ENCODE peak calls at places on chromosome 13, in five cellular contexts. W, Y, S, H and D are unnamed samples.

GRCh38 chr13:111271186-111271698 is 49.2 kb upstream of the TEX29 start:
- DNase-seq in W (no peak), Y (no peak), S (no peak), H (no peak), D (no peak)

GRCh38 chr13:38763446-38764381 is 76.8 kb downstream of the FREM2 start:
- DNase-seq in W (peak), Y (peak), S (no peak), H (no peak), D (no peak)

GRCh38 chr13:79491715-79492114 is 10.8 kb downstream of the NDFIP2 start:
- DNase-seq in W (no peak), Y (peak), S (no peak), H (no peak), D (no peak)

GRCh38 chr13:110702591-110703526 is 3.1 kb downstream of the CARS2 start:
- DNase-seq in W (no peak), Y (no peak), S (no peak), H (no peak), D (no peak)

GRCh38 chr13:43769552-43769951 is 17.2 kb downstream of the ENOX1 start:
- DNase-seq in W (no peak), Y (no peak), S (no peak), H (no peak), D (no peak)

GRCh38 chr13:27921961-27922910 is 2.4 kb downstream of the PDX1 start:
- DNase-seq in W (no peak), Y (no peak), S (no peak), H (peak), D (no peak)

GRCh38 chr13:79990048-79990447 is 350.9 kb downstream of the SPRY2 start:
- DNase-seq in W (no peak), Y (no peak), S (no peak), H (no peak), D (no peak)

GRCh38 chr13:43776680-43777079 is 10.1 kb downstream of the ENOX1 start:
- DNase-seq in W (no peak), Y (no peak), S (no peak), H (no peak), D (no peak)

GRCh38 chr13:110332750-110333149 is 25.7 kb downstream of the COL4A2 start:
- DNase-seq in W (no peak), Y (no peak), S (no peak), H (no peak), D (no peak)

GRCh38 chr13:101570410-101570809 is 117.9 kb downstream of the ITGBL1 start:
- DNase-seq in W (no peak), Y (peak), S (no peak), H (no peak), D (no peak)

GRCh38 chr13:105410602-105411001 is 1124.9 kb downstream of the EFNB2 start:
- DNase-seq in W (peak), Y (peak), S (peak), H (peak), D (peak)

GRCh38 chr13:48192536-48192935 is 40.5 kb upstream of the ITM2B start:
- DNase-seq in W (no peak), Y (no peak), S (no peak), H (no peak), D (no peak)

GRCh38 chr13:114269281-114269770 is 12.1 kb upstream of the UPF3A start:
- DNase-seq in W (no peak), Y (no peak), S (no peak), H (no peak), D (no peak)

GRCh38 chr13:98142427-98143156 is at the start of gene FARP1:
- DNase-seq in W (peak), Y (peak), S (peak), H (peak), D (peak)

GRCh38 chr13:27793377-27794074 is 1.2 kb downstream of the GSX1 start:
- DNase-seq in W (no peak), Y (no peak), S (no peak), H (peak), D (no peak)

GRCh38 chr13:20106751-20107150 is 54.1 kb downstream of the GJA3 start:
- DNase-seq in W (no peak), Y (no peak), S (no peak), H (no peak), D (no peak)

GRCh38 chr13:20105161-20105689 is 55.6 kb downstream of the GJA3 start:
- DNase-seq in W (no peak), Y (no peak), S (no peak), H (no peak), D (no peak)

GRCh38 chr13:20114066-20114465 is 46.8 kb downstream of the GJA3 start:
- DNase-seq in W (peak), Y (no peak), S (no peak), H (no peak), D (no peak)

DNA sequence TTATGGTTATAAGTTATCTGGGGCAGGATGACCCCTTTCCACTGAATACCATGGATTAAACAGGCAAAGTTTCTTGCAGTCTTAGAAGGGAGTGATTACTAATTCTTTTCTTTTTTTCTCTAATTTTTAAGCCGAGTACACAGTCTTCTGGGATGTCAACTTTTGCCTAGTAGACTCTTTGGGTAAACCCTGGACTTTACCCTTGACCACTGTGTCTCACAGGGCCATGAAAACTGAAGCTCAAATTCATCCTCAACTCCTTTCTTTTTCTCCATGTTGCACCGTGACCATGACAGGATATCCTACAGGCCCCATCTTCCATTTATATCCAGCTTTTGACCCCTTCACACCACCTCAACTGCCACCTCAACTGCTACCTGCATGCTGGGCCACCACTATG is 51.8 kb downstream of the GJA3 start:
- DNase-seq in W (no peak), Y (no peak), S (no peak), H (no peak), D (no peak)
- TF ChIP-seq POLR2A in W (no peak), Y (no peak), S (no peak), H (no peak), D (no peak)

GRCh38 chr13:45540864-45541263 is 74.7 kb downstream of the ERICH6B start:
- DNase-seq in W (no peak), Y (no peak), S (no peak), H (no peak), D (no peak)

GRCh38 chr13:45537506-45537905 is 72.8 kb downstream of the COG3 start:
- DNase-seq in W (no peak), Y (no peak), S (no peak), H (no peak), D (no peak)

GRCh38 chr13:45540195-45540594 is 75.3 kb downstream of the ERICH6B start:
- DNase-seq in W (no peak), Y (no peak), S (no peak), H (no peak), D (no peak)

GRCh38 chr13:45536224-45536623 is 71.5 kb downstream of the COG3 start:
- DNase-seq in W (no peak), Y (no peak), S (no peak), H (no peak), D (no peak)

DNA sequence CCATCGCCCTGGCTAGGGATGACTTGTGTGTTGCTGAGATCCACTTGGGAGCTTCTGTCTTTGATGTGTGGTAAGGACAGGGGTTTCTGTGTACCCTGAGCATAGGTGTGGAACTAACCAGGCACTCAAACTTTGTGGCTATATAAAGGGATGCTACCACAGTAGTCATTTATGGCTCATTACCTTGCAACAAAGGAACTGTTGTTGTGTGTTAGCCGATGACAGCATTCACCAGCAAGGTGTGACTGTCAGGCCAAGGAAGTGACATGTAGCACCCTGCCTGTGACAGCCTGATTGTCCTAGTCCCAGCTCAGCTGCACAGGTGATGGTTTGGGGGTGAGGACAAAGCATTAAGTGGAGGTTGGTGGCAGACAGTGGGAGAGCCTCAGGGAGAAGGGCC is 73.6 kb downstream of the COG3 start:
- DNase-seq in W (no peak), Y (no peak), S (no peak), H (no peak), D (no peak)
- TF ChIP-seq EP300 in W (no peak), Y (no peak), S (no peak), H (no peak), D (no peak)

DNA sequence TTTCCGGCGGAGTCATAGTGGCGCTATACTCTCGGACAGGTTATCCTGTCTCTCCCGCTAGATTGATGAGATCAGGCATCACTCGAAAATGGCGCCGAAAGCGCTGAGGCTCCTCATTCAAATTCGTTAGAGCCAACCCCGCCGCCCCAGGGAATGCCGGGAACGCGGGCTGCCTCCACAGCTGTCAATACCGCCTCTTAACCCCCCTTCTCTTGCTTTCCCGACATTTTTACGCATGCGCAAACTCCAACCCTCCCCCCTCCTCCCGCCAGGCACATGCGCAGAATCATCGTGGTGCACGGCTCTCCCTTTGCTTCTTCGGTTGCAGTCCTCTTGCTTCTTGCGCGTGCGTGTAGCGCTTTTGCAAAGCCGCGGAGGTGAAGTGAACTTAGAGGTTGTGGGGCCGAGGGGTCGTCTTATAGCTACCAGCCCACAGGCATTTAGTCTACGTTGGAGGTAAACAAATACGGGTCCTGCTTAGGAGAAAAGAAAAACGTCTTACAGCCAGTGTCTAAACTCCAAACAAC is 66.7 kb downstream of the KCNRG start:
- DNase-seq in W (peak), Y (peak), S (peak), H (peak), D (peak)
- TF ChIP-seq POLR2A in W (peak), Y (peak), S (peak), H (no peak), D (no peak)

DNA sequence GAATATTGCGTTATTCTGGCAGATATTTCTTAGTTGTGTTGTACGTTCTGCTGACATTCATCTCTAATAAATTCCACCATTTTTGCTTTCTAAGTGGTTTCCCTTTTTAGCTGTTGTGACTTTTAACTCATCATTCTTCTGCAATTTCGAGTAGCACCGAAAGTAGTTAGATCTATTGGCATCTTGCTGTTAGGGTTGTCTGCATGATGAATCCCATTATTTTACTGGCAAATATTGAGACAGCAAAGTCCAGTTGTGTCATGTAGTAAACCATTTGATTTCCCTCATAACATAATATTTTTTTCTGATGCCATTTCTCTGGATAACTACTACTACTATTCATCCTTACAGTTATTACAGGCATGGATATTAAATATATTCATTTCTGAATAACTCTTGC is 143.9 kb downstream of the SLITRK1 start:
- DNase-seq in W (no peak), Y (no peak), S (no peak), H (no peak), D (no peak)
- TF ChIP-seq EP300 in W (no peak), Y (no peak), S (no peak), H (no peak), D (no peak)

GRCh38 chr13:75637101-75637774 is 1.1 kb downstream of the LMO7 start:
- DNase-seq in W (no peak), Y (no peak), S (no peak), H (no peak), D (no peak)

GRCh38 chr13:75639426-75639825 is 3.3 kb downstream of the LMO7 start:
- DNase-seq in W (no peak), Y (no peak), S (no peak), H (no peak), D (no peak)

GRCh38 chr13:75643693-75644092 is 7.6 kb downstream of the LMO7 start:
- DNase-seq in W (no peak), Y (no peak), S (no peak), H (no peak), D (no peak)

GRCh38 chr13:75643182-75643581 is 7.1 kb downstream of the LMO7 start:
- DNase-seq in W (no peak), Y (no peak), S (no peak), H (no peak), D (no peak)

GRCh38 chr13:75641026-75641425 is 4.9 kb downstream of the LMO7 start:
- DNase-seq in W (no peak), Y (no peak), S (no peak), H (no peak), D (no peak)
- TF ChIP-seq POLR2A in W (no peak), Y (no peak), S (no peak), H (no peak), D (no peak)

DNA sequence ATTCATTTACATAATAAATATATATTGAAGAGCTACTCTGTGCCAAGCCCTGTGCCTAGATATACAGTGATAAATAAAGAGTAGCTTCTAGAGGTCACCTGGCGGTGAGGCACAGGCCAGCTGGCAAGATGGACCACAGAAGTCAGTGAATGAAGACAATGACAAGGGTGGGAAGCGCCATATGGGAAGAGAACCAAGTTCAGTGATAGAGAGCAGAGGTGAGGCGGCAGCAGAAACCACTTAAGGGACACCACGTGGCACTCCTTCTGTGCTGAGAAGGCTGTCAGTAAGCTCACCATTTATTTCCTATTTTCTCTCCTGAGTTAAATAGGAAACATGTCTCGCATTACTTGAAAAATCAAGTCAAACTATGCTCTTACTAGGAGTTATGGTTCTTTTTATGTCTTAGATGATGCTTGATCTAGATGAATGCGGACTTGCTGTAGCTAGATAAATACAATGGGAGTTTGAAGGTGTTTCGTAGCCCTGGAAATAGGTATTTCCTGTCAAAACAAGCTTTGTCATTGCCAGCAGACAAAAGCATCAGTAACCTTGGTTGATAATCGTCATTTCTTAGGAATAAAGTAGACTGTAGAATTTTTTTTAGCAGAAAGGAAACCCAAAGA is 17.8 kb downstream of the ALOX5AP start:
- DNase-seq in W (no peak), Y (no peak), S (no peak), H (no peak), D (no peak)
- TF ChIP-seq EP300 in W (no peak), Y (no peak), S (no peak), H (no peak), D (no peak)